ENCODE peak calls at places on chromosomes 3 and 15, in five cellular contexts. One of them, this sample, is unnamed.

GRCh38 chr15:52021128-52021671 is 2.2 kb downstream of the MAPK6 start:
- DNase-seq in glomerular endothelial cell: no peak
- DNase-seq in fibroblast of villous mesenchyme: peak
- DNase-seq in activated CD8-positive, alpha-beta memory T cell treated with anti-CD3 and anti-CD28 coated beads for 48 hours: no peak
- DNase-seq in lung: peak
- DNase-seq in this sample: peak

GRCh38 chr3:157624801-157625200 is 121.6 kb upstream of the VEPH1 start:
- DNase-seq in glomerular endothelial cell: no peak
- DNase-seq in activated CD8-positive, alpha-beta memory T cell treated with anti-CD3 and anti-CD28 coated beads for 48 hours: no peak
- DNase-seq in lung: no peak
- DNase-seq in fibroblast of villous mesenchyme: no peak
- DNase-seq in this sample: no peak

GRCh38 chr3:72413228-72413627 is 435.0 kb downstream of the SHQ1 start:
- DNase-seq in fibroblast of villous mesenchyme: no peak
- DNase-seq in glomerular endothelial cell: peak
- DNase-seq in activated CD8-positive, alpha-beta memory T cell treated with anti-CD3 and anti-CD28 coated beads for 48 hours: no peak
- DNase-seq in lung: no peak
- DNase-seq in this sample: no peak

GRCh38 chr3:135528638-135529037 is 436.9 kb upstream of the PPP2R3A start:
- DNase-seq in glomerular endothelial cell: no peak
- DNase-seq in fibroblast of villous mesenchyme: no peak
- DNase-seq in activated CD8-positive, alpha-beta memory T cell treated with anti-CD3 and anti-CD28 coated beads for 48 hours: no peak
- DNase-seq in lung: no peak
- DNase-seq in this sample: no peak

GRCh38 chr3:128080323-128080898 is 28.2 kb downstream of the SEC61A1 start:
- DNase-seq in activated CD8-positive, alpha-beta memory T cell treated with anti-CD3 and anti-CD28 coated beads for 48 hours: no peak
- DNase-seq in fibroblast of villous mesenchyme: peak
- DNase-seq in lung: no peak
- DNase-seq in glomerular endothelial cell: no peak
- DNase-seq in this sample: no peak

GRCh38 chr3:123534264-123534663 is 50.6 kb downstream of the HACD2 start:
- DNase-seq in activated CD8-positive, alpha-beta memory T cell treated with anti-CD3 and anti-CD28 coated beads for 48 hours: no peak
- DNase-seq in lung: no peak
- DNase-seq in fibroblast of villous mesenchyme: no peak
- DNase-seq in glomerular endothelial cell: no peak
- DNase-seq in this sample: no peak

GRCh38 chr15:98785796-98786581 is 137.7 kb downstream of the IGF1R start:
- DNase-seq in lung: no peak
- DNase-seq in fibroblast of villous mesenchyme: no peak
- DNase-seq in glomerular endothelial cell: no peak
- DNase-seq in activated CD8-positive, alpha-beta memory T cell treated with anti-CD3 and anti-CD28 coated beads for 48 hours: no peak
- DNase-seq in this sample: no peak

GRCh38 chr15:70062321-70062956 is 35.3 kb downstream of the TLE3 start:
- DNase-seq in fibroblast of villous mesenchyme: peak
- DNase-seq in activated CD8-positive, alpha-beta memory T cell treated with anti-CD3 and anti-CD28 coated beads for 48 hours: no peak
- DNase-seq in glomerular endothelial cell: no peak
- DNase-seq in lung: peak
- DNase-seq in this sample: peak

GRCh38 chr3:49673715-49674490 is at the start of gene APEH:
- DNase-seq in lung: peak
- DNase-seq in glomerular endothelial cell: peak
- DNase-seq in activated CD8-positive, alpha-beta memory T cell treated with anti-CD3 and anti-CD28 coated beads for 48 hours: peak
- DNase-seq in fibroblast of villous mesenchyme: peak
- DNase-seq in this sample: peak

GRCh38 chr15:91040851-91041250 is 18.5 kb upstream of the VPS33B start:
- DNase-seq in activated CD8-positive, alpha-beta memory T cell treated with anti-CD3 and anti-CD28 coated beads for 48 hours: no peak
- DNase-seq in glomerular endothelial cell: no peak
- DNase-seq in lung: no peak
- DNase-seq in fibroblast of villous mesenchyme: no peak
- DNase-seq in this sample: no peak

GRCh38 chr15:40328176-40328575 is 4.7 kb downstream of the INAFM2 start:
- DNase-seq in fibroblast of villous mesenchyme: peak
- DNase-seq in glomerular endothelial cell: no peak
- DNase-seq in activated CD8-positive, alpha-beta memory T cell treated with anti-CD3 and anti-CD28 coated beads for 48 hours: no peak
- DNase-seq in lung: no peak
- DNase-seq in this sample: peak

GRCh38 chr15:88324241-88325065 is 67.9 kb upstream of the NTRK3 start:
- DNase-seq in glomerular endothelial cell: no peak
- DNase-seq in activated CD8-positive, alpha-beta memory T cell treated with anti-CD3 and anti-CD28 coated beads for 48 hours: no peak
- DNase-seq in fibroblast of villous mesenchyme: no peak
- DNase-seq in lung: no peak
- DNase-seq in this sample: no peak

GRCh38 chr3:2446146-2446545 is 347.5 kb downstream of the CNTN4 start:
- DNase-seq in lung: no peak
- DNase-seq in activated CD8-positive, alpha-beta memory T cell treated with anti-CD3 and anti-CD28 coated beads for 48 hours: no peak
- DNase-seq in glomerular endothelial cell: no peak
- DNase-seq in fibroblast of villous mesenchyme: no peak
- DNase-seq in this sample: no peak

GRCh38 chr3:197793246-197793645 is 2.2 kb downstream of the LRCH3 start:
- DNase-seq in lung: no peak
- DNase-seq in fibroblast of villous mesenchyme: peak
- DNase-seq in activated CD8-positive, alpha-beta memory T cell treated with anti-CD3 and anti-CD28 coated beads for 48 hours: no peak
- DNase-seq in glomerular endothelial cell: no peak
- DNase-seq in this sample: peak

GRCh38 chr3:38020342-38020726 is 9.1 kb downstream of the PLCD1 start:
- DNase-seq in fibroblast of villous mesenchyme: no peak
- DNase-seq in activated CD8-positive, alpha-beta memory T cell treated with anti-CD3 and anti-CD28 coated beads for 48 hours: no peak
- DNase-seq in glomerular endothelial cell: no peak
- DNase-seq in lung: no peak
- DNase-seq in this sample: no peak

GRCh38 chr3:103515116-103515515 is 1080.3 kb downstream of the ZPLD1 start:
- DNase-seq in activated CD8-positive, alpha-beta memory T cell treated with anti-CD3 and anti-CD28 coated beads for 48 hours: no peak
- DNase-seq in lung: no peak
- DNase-seq in fibroblast of villous mesenchyme: no peak
- DNase-seq in glomerular endothelial cell: no peak
- DNase-seq in this sample: no peak

GRCh38 chr3:45486136-45486535 is 97.8 kb downstream of the LARS2 start:
- DNase-seq in glomerular endothelial cell: no peak
- DNase-seq in fibroblast of villous mesenchyme: peak
- DNase-seq in lung: no peak
- DNase-seq in activated CD8-positive, alpha-beta memory T cell treated with anti-CD3 and anti-CD28 coated beads for 48 hours: no peak
- DNase-seq in this sample: no peak

GRCh38 chr3:130839815-130840214 is 54.1 kb upstream of the ATP2C1 start:
- DNase-seq in glomerular endothelial cell: no peak
- DNase-seq in activated CD8-positive, alpha-beta memory T cell treated with anti-CD3 and anti-CD28 coated beads for 48 hours: no peak
- DNase-seq in lung: no peak
- DNase-seq in fibroblast of villous mesenchyme: no peak
- DNase-seq in this sample: no peak

GRCh38 chr3:18177271-18177670 is 247.9 kb downstream of the SATB1 start:
- DNase-seq in glomerular endothelial cell: no peak
- DNase-seq in activated CD8-positive, alpha-beta memory T cell treated with anti-CD3 and anti-CD28 coated beads for 48 hours: no peak
- DNase-seq in lung: no peak
- DNase-seq in fibroblast of villous mesenchyme: no peak
- DNase-seq in this sample: no peak

GRCh38 chr3:128296469-128297251 is 143.4 kb downstream of the EEFSEC start:
- DNase-seq in activated CD8-positive, alpha-beta memory T cell treated with anti-CD3 and anti-CD28 coated beads for 48 hours: no peak
- DNase-seq in glomerular endothelial cell: no peak
- DNase-seq in fibroblast of villous mesenchyme: no peak
- DNase-seq in lung: no peak
- DNase-seq in this sample: no peak

GRCh38 chr3:158659454-158660237 is 12.8 kb downstream of the LXN start:
- DNase-seq in glomerular endothelial cell: peak
- DNase-seq in activated CD8-positive, alpha-beta memory T cell treated with anti-CD3 and anti-CD28 coated beads for 48 hours: no peak
- DNase-seq in lung: peak
- DNase-seq in fibroblast of villous mesenchyme: peak
- DNase-seq in this sample: peak

GRCh38 chr3:191136347-191136746 is 62.7 kb upstream of the OSTN start:
- DNase-seq in glomerular endothelial cell: no peak
- DNase-seq in fibroblast of villous mesenchyme: peak
- DNase-seq in activated CD8-positive, alpha-beta memory T cell treated with anti-CD3 and anti-CD28 coated beads for 48 hours: no peak
- DNase-seq in lung: no peak
- DNase-seq in this sample: peak

GRCh38 chr3:25863011-25863415 is 73.1 kb downstream of the OXSM start:
- DNase-seq in glomerular endothelial cell: no peak
- DNase-seq in activated CD8-positive, alpha-beta memory T cell treated with anti-CD3 and anti-CD28 coated beads for 48 hours: no peak
- DNase-seq in fibroblast of villous mesenchyme: no peak
- DNase-seq in lung: no peak
- DNase-seq in this sample: no peak

GRCh38 chr3:156750874-156751245 is 75.3 kb upstream of the LEKR1 start:
- DNase-seq in glomerular endothelial cell: no peak
- DNase-seq in fibroblast of villous mesenchyme: peak
- DNase-seq in activated CD8-positive, alpha-beta memory T cell treated with anti-CD3 and anti-CD28 coated beads for 48 hours: no peak
- DNase-seq in lung: no peak
- DNase-seq in this sample: peak

This sample was measured in foreskin keratinocyte.